ENCODE peak calls at places on chromosomes 13 and 19, in nine cellular contexts. J is kidney, S is osteoblast, G is psoas muscle, V is Peyer's patch, Q is pancreas, M is adrenal gland, W is sigmoid colon, K is WTC11. H is an unnamed sample.

GRCh38 chr19:2294377-2295335 is 12.7 kb upstream of the PEAK3 start:
- DNase-seq in M (peak), K (no peak), W (peak), V (no peak), G (no peak), J (no peak), S (peak), Q (no peak), H (no peak)

GRCh38 chr13:48318714-48319457 is 15.3 kb downstream of the RB1 start:
- DNase-seq in J (peak), K (no peak), V (no peak), Q (no peak), G (no peak), W (peak), M (peak), S (peak), H (no peak)

GRCh38 chr13:100300708-100301107 is 211.8 kb downstream of the PCCA start:
- DNase-seq in G (no peak), V (no peak), Q (no peak), W (no peak), M (peak), S (no peak), K (no peak), J (no peak), H (no peak)

GRCh38 chr19:34976611-34977010 is 12.6 kb upstream of the ZNF792 start:
- DNase-seq in S (no peak), K (no peak), G (no peak), W (peak), J (peak), V (peak), M (no peak), Q (no peak), H (no peak)

GRCh38 chr13:104586010-104586746 is 1520.0 kb upstream of the SLC10A2 start:
- DNase-seq in K (no peak), J (no peak), V (no peak), M (no peak), Q (peak), W (no peak), S (no peak), G (no peak), H (peak)

GRCh38 chr13:19634129-19634740 is 776 bp downstream of the MPHOSPH8 start:
- DNase-seq in J (no peak), K (no peak), W (peak), M (peak), S (no peak), Q (no peak), V (no peak), G (no peak), H (no peak)

GRCh38 chr19:28519950-28520861 is 692.7 kb downstream of the UQCRFS1 start:
- DNase-seq in S (no peak), M (peak), G (peak), K (no peak), Q (peak), W (no peak), V (no peak), J (no peak), H (no peak)

GRCh38 chr19:4523306-4524110 is 5.2 kb upstream of the PLIN4 start:
- DNase-seq in G (peak), M (peak), V (peak), Q (no peak), S (peak), K (peak), J (no peak), W (no peak), H (peak)

GRCh38 chr19:3140667-3141038 is 4.8 kb downstream of the GNA15 start:
- DNase-seq in Q (no peak), K (no peak), S (no peak), J (no peak), W (no peak), G (no peak), V (no peak), M (no peak), H (no peak)

GRCh38 chr13:40517486-40518311 is 148.7 kb downstream of the FOXO1 start:
- DNase-seq in S (no peak), M (no peak), V (no peak), J (no peak), Q (no peak), W (no peak), K (no peak), G (no peak), H (no peak)

GRCh38 chr13:49838989-49839388 is 46.5 kb upstream of the KPNA3 start:
- DNase-seq in Q (no peak), W (no peak), M (no peak), G (no peak), J (no peak), V (no peak), S (no peak), K (no peak), H (no peak)

GRCh38 chr13:33070713-33071112 is 54.5 kb downstream of the KL start:
- DNase-seq in G (no peak), Q (no peak), W (no peak), K (no peak), S (no peak), J (no peak), V (no peak), M (no peak), H (no peak)

GRCh38 chr13:49240017-49240416 is 7.7 kb upstream of the CDADC1 start:
- DNase-seq in Q (no peak), G (no peak), W (no peak), K (peak), V (no peak), S (no peak), M (peak), J (no peak), H (peak)

GRCh38 chr13:48448963-48449614 is 36.2 kb upstream of the LPAR6 start:
- DNase-seq in W (no peak), G (no peak), J (no peak), V (no peak), K (no peak), M (no peak), Q (no peak), S (no peak), H (no peak)

GRCh38 chr13:48808689-48809088 is 155.0 kb downstream of the CYSLTR2 start:
- DNase-seq in Q (no peak), K (no peak), S (peak), W (no peak), J (no peak), M (peak), G (no peak), V (no peak), H (no peak)

GRCh38 chr13:39451860-39452301 is 151.1 kb downstream of the LHFPL6 start:
- DNase-seq in K (no peak), S (no peak), Q (peak), J (no peak), V (no peak), W (peak), G (peak), M (peak), H (no peak)

GRCh38 chr13:21150013-21150412 is 26.3 kb downstream of the SKA3 start:
- DNase-seq in S (no peak), J (no peak), Q (no peak), G (no peak), K (no peak), W (no peak), M (no peak), V (no peak), H (no peak)

GRCh38 chr13:66657165-66657895 is 572.8 kb downstream of the PCDH9 start:
- DNase-seq in G (peak), Q (peak), K (no peak), S (no peak), W (peak), J (peak), M (peak), V (no peak), H (peak)

GRCh38 chr13:25046985-25047660 is 48.8 kb upstream of the PABPC3 start:
- DNase-seq in S (peak), V (no peak), G (no peak), J (peak), K (peak), Q (no peak), M (no peak), W (no peak), H (no peak)

DNA sequence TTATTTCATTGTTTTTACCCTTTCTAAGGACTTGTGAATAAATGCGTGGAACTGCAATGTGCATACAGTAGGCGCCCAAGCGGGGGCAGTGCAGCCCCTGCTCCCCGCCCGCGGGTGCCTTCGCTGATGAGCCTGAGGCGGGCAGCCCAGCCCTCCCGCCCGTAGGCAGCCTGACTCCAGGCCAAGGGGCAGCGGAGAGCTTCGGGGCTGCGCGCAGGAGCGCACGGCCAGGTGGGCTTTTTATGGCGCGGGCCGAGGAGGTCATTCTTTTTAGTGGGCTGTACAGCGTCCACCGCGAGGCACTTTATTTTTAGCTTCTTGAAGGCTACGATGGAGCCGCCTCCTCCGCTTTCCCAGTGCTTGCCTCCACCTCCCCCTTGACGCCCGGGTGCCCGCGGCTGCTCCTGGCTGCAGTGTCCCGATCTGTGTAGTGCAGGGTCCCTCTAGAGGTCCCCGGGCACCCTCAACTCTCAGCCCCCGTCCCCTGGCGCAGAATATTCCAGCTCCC is 60.5 kb downstream of the CCNE1 start:
- DNase-seq in S (peak), J (no peak), G (no peak), K (peak), V (no peak), W (no peak), Q (no peak), M (no peak), H (no peak)
- TF ChIP-seq CTCF in S (no peak), J (no peak), G (peak), K (no peak), V (no peak), W (no peak), Q (no peak), M (no peak), H (no peak)

DNA sequence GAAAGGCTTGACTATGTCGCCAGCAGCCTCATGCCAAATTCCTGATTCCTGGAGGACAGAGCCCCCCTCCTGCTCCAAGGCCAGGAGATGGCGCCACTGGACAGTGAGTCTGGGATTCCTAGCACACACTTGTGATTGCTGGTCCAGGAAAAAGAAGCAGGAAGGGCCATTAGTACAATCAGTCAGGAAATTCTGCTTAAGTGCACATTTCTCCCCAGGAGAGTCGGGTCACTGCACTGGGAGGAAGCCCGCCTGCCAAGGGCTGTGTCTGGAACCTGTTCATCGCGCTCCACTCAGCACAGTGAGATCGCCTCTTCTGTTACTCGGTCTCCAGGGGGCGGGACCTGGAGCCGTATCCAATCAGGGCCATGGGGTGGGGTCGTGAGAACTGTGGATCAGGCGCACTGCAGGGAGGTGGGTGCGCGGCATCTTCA is 65.1 kb downstream of the ZNF823 start:
- DNase-seq in S (peak), G (peak), K (peak), V (no peak), M (peak), W (peak), J (peak), Q (peak), H (no peak)
- TF ChIP-seq CTCF in S (peak), G (peak), K (peak), V (no peak), M (peak), W (peak), J (peak), Q (peak), H (no peak)

DNA sequence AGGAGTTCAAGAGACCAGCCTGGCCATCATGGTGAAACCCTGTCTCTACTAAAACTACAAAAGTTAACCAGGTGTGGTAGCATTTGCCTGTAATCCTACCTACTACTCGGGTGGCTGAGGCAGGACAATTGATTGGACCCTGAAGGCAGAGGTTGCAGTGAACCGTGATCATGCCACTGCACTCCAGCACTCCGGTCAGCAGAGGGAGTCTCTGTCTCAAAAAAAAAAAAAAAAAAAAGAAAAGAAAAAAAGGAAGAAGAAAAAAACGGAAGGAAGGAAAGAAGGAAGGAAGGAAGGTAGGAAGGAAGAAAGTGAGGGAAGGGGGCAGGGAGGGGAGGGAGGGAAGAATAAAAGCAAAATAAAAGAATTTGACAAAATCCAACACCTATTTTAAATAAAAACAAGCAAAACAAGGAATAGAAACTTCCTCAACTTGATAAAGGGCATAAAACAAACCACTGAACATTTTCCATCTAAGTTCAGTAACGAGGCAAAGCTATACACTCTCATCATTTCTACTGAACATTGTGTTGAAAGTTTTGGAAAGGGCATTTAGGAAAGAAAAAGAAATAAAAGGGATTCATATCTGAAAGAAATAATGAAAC is 411.6 kb upstream of the SLITRK5 start:
- DNase-seq in Q (no peak), W (no peak), J (no peak), G (no peak), V (no peak), S (no peak), K (peak), M (peak), H (no peak)
- TF ChIP-seq CTCF in Q (no peak), W (no peak), J (peak), G (no peak), V (no peak), S (no peak), K (peak), M (peak), H (no peak)

GRCh38 chr13:107678075-107678689 is 537.2 kb downstream of the LIG4 start:
- DNase-seq in M (no peak), V (no peak), G (no peak), S (no peak), J (no peak), K (no peak), W (no peak), Q (no peak), H (no peak)
- TF ChIP-seq CTCF in M (no peak), V (no peak), G (no peak), S (peak), J (no peak), K (no peak), W (no peak), Q (no peak), H (no peak)

DNA sequence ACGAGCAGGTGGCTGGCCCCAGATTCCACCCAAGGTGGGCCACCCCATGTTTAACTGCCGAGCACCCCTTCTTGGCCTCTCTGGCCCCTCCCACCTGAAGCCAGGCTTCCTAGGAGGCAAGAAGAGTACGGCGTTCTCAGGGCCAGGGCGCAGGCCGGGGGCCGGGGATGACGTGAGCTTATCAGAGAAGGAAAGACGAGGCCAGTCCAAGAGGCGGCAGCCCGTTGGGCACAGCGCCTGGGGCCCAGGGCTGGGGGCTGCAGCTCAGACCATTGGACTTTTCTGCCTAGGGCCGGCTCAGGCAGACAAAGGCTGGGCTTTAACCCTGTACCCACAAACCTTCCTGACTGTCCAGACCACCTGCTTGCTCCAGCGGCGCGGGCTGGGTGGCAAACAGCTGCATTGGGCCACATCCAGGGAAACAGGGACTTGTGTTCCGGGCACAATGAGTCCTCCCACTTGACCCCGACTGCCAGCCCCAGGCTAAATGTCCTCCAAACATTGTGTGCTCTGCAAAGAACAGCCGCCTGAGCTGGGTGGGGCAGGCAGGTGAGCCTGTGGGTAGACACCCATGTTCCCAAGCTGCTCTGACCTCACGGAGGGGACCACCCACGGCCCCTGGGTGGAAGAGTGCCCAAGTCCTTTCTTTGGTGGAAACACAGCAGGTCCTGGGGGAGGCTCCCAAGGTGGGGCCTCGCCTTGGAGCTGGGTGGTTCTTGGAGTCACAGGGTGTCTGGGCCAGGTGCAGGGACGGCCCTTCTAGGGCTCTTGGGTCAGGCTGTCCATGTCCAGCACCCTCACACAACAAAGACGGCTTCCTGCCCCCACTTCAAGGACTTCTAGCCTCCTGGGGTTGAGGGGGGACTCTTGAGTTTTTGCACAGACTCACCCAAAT is 21.9 kb downstream of the COMP start:
- DNase-seq in M (no peak), J (peak), G (no peak), V (no peak), W (no peak), S (peak), K (no peak), Q (no peak), H (no peak)
- TF ChIP-seq CTCF in M (no peak), J (no peak), G (no peak), V (no peak), W (no peak), S (no peak), K (no peak), Q (no peak), H (no peak)

DNA sequence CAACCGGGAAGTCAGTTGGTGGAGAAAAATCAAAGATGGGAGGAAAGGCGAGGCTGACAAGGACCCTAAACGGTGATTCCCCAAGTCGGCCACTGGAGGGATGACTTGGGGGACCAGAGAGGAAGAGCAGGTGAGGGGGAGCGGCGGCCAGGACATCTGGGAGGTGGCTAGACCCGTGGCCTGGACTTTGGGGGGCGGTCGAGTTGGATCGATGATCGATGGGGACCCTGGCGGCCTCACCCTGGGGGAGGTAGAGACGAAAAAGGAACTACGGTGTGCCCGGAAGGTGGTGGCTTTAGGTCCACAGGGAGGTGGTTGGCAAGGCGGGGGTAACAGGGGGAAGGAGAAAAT is 7.6 kb upstream of the CIRBP start:
- DNase-seq in K (peak), S (no peak), J (peak), M (no peak), G (no peak), W (peak), Q (no peak), V (no peak), H (no peak)
- TF ChIP-seq CTCF in K (no peak), S (peak), J (no peak), M (peak), G (no peak), W (peak), Q (no peak), V (peak), H (no peak)

GRCh38 chr19:56764296-56764695 is 76.2 kb downstream of the PEG3 start:
- DNase-seq in M (no peak), Q (no peak), J (no peak), V (no peak), K (no peak), S (no peak), W (no peak), G (no peak), H (no peak)
- TF ChIP-seq CTCF in M (no peak), Q (no peak), J (no peak), V (no peak), K (no peak), S (no peak), W (no peak), G (no peak), H (no peak)

GRCh38 chr19:55319786-55320185 is 5.4 kb downstream of the TMEM150B start:
- DNase-seq in W (no peak), V (no peak), S (peak), M (peak), Q (no peak), G (peak), J (peak), K (peak), H (no peak)
- TF ChIP-seq CTCF in W (no peak), V (no peak), S (no peak), M (no peak), Q (no peak), G (no peak), J (no peak), K (no peak), H (no peak)

GRCh38 chr19:53394974-53395839 is at the start of gene ZNF765:
- DNase-seq in W (peak), M (peak), Q (peak), J (peak), V (peak), K (peak), S (peak), G (peak), H (peak)
- TF ChIP-seq CTCF in W (peak), M (peak), Q (peak), J (peak), V (peak), K (peak), S (peak), G (peak), H (peak)

GRCh38 chr13:42892760-42893159 is 99.3 kb downstream of the EPSTI1 start:
- DNase-seq in J (no peak), V (no peak), K (no peak), Q (no peak), G (no peak), S (no peak), M (no peak), W (no peak), H (no peak)
- TF ChIP-seq CTCF in J (no peak), V (no peak), K (no peak), Q (no peak), G (no peak), S (no peak), M (no peak), W (no peak), H (no peak)